ENCODE peak calls at places on chromosomes 7 and 10, in nine cellular contexts. B is lung; M is transverse colon; K is IMR-90; G is endodermal cell; U is CD4-positive, CD25-positive, alpha-beta regulatory T cell; V is left ventricle myocardium inferior; D is heart left ventricle; X is spleen. S is an unnamed sample.

GRCh38 chr7:47576031-47576908 is 5.6 kb downstream of the TNS3 start:
- DNase-seq in B (peak; percentile 76), M (peak; percentile 78), K (peak; percentile 68), G (peak; percentile 72), U (no peak), V (peak; percentile 78), D (peak; percentile 73), X (no peak), S (no peak)

GRCh38 chr7:152761116-152761748 is 1.7 kb downstream of the ACTR3B start:
- DNase-seq in B (no peak), M (no peak), K (peak; percentile 73), G (peak; percentile 28), U (no peak), V (no peak), D (no peak), X (no peak), S (no peak)

GRCh38 chr7:107998150-107998549 is 4.8 kb downstream of the LAMB1 start:
- DNase-seq in B (no peak), M (no peak), K (no peak), G (no peak), U (no peak), V (no peak), D (no peak), X (no peak), S (no peak)

GRCh38 chr7:71566991-71567390 is 435.0 kb downstream of the GALNT17 start:
- DNase-seq in B (no peak), M (no peak), K (no peak), G (peak; percentile 26), U (no peak), V (no peak), D (no peak), X (no peak), S (no peak)

GRCh38 chr10:47248436-47249090 is 51.4 kb upstream of the GDF10 start:
- DNase-seq in B (no peak), M (no peak), K (no peak), G (peak; percentile 16), U (no peak), V (no peak), D (no peak), X (no peak), S (no peak)

GRCh38 chr7:30971840-30972563 is 8.2 kb downstream of the GHRHR start:
- DNase-seq in B (peak; percentile 18), M (no peak), K (no peak), G (no peak), U (no peak), V (no peak), D (no peak), X (no peak), S (no peak)

GRCh38 chr10:89431977-89432376 is 17.6 kb downstream of the IFIT5 start:
- DNase-seq in B (no peak), M (no peak), K (peak; percentile 66), G (no peak), U (no peak), V (no peak), D (no peak), X (no peak), S (no peak)

GRCh38 chr7:40882071-40882658 is 747.4 kb downstream of the SUGCT start:
- DNase-seq in B (no peak), M (no peak), K (no peak), G (no peak), U (no peak), V (no peak), D (no peak), X (no peak), S (no peak)

GRCh38 chr10:61970182-61971015 is 68.9 kb downstream of the ARID5B start:
- DNase-seq in B (no peak), M (no peak), K (no peak), G (no peak), U (no peak), V (no peak), D (no peak), X (no peak), S (peak; percentile 16)

GRCh38 chr7:64872809-64873500 is 30.1 kb upstream of the ZNF273 start:
- DNase-seq in B (peak; percentile 26), M (no peak), K (no peak), G (no peak), U (no peak), V (no peak), D (no peak), X (no peak), S (no peak)

GRCh38 chr10:28845009-28845682 is 167.8 kb downstream of the BAMBI start:
- DNase-seq in B (no peak), M (no peak), K (peak; percentile 85), G (peak; percentile 30), U (no peak), V (no peak), D (no peak), X (no peak), S (no peak)

GRCh38 chr10:15300697-15301096 is 70.4 kb downstream of the FAM171A1 start:
- DNase-seq in B (no peak), M (no peak), K (no peak), G (no peak), U (no peak), V (no peak), D (peak; percentile 33), X (no peak), S (no peak)

GRCh38 chr10:33498354-33498753 is 163.9 kb upstream of the NRP1 start:
- DNase-seq in B (no peak), M (no peak), K (no peak), G (no peak), U (no peak), V (no peak), D (no peak), X (no peak), S (no peak)

GRCh38 chr10:103457176-103457712 is 1.5 kb downstream of the CALHM1 start:
- DNase-seq in B (no peak), M (no peak), K (no peak), G (no peak), U (no peak), V (no peak), D (no peak), X (no peak), S (no peak)

GRCh38 chr10:77165445-77166316 is 471.9 kb downstream of the KCNMA1 start:
- DNase-seq in B (peak; percentile 42), M (peak; percentile 62), K (peak; percentile 71), G (peak; percentile 87), U (no peak), V (no peak), D (peak; percentile 21), X (no peak), S (peak; percentile 39)

GRCh38 chr10:77162697-77163096 is 474.9 kb downstream of the KCNMA1 start:
- DNase-seq in B (no peak), M (no peak), K (peak; percentile 89), G (no peak), U (no peak), V (no peak), D (no peak), X (no peak), S (no peak)

GRCh38 chr10:77164616-77165311 is 472.8 kb downstream of the KCNMA1 start:
- DNase-seq in B (no peak), M (no peak), K (peak; percentile 73), G (no peak), U (no peak), V (no peak), D (no peak), X (no peak), S (no peak)

GRCh38 chr10:77160679-77161078 is 476.9 kb downstream of the KCNMA1 start:
- DNase-seq in B (no peak), M (no peak), K (peak; percentile 97), G (no peak), U (no peak), V (no peak), D (no peak), X (no peak), S (peak; percentile 47)

DNA sequence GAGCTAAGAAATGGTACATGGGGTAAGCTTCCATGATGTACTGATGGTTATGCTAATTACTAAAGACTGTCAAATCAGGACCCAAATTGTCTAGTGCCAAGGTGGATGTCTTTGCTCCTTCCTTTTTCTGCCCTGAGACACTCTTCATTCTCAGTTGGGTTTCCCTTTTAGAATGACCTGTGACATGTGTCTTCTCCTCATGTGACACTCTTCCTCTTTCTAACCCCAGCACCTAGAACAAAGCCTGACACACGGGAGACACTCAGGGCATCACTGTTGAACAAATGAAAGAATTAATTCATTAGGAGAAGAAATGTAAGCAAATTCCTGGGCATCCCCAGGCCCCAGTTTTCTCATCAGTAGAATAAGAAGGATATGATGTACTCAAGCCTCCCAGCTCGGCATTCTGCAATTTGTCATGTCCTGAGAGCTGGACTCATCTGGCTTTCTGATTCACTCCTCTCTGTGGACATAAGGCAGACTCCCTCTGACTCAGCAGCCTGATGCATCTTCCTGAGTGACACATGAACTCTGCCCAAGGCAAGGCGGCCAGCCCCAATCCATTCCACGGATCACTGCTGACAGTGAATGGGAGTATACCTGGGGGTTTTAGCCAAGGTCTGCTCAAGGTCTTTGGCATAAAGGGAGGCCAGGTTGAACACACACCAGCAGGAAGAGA is 473.8 kb downstream of the KCNMA1 start:
- DNase-seq in B (no peak), M (peak; percentile 60), K (peak; percentile 99), G (no peak), U (no peak), V (no peak), D (no peak), X (no peak), S (peak; percentile 92)
- H3K4me3 ChIP-seq in B (no peak overlapping the region), M (no peak overlapping the region), K (no peak overlapping the region), G (no peak overlapping the region), U (no peak overlapping the region), V (no peak overlapping the region), D (no peak overlapping the region), X (no peak overlapping the region), S (no peak overlapping the region)

DNA sequence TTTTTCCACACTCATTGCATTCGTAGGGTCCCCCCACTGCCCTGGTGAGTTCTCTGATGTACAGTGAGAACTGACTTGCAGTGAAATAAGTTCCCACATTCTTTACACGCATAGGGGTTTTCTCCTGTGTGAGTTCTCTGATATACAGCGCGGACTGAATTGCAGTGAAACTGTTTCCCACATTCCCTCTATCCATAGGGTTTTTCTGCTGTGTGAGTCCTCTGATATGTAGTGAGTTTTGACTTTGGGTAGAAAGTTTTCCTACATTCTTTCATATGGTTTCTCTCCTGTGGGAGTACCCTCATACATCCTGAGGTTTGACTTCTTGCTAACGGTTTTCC is 147.0 kb downstream of the GLRX3 start:
- DNase-seq in B (no peak), M (no peak), K (no peak), G (no peak), U (no peak), V (no peak), D (no peak), X (no peak), S (no peak)
- H3K9me3 ChIP-seq in B (peaks cover 41% of the 10 kb centered on the region), M (peaks cover 49% of the 10 kb centered on the region), K (peaks cover 47% of the 10 kb centered on the region), G (peaks cover 87% of the 10 kb centered on the region), U (peaks cover 93% of the 10 kb centered on the region), V (peaks cover 100% of the 10 kb centered on the region), D (peaks cover 83% of the 10 kb centered on the region), X (peaks cover 100% of the 10 kb centered on the region), S (peaks cover 22% of the 10 kb centered on the region)

GRCh38 chr10:35972275-35972674 is 330.2 kb upstream of the FZD8 start:
- DNase-seq in B (no peak), M (no peak), K (no peak), G (no peak), U (no peak), V (no peak), D (no peak), X (no peak), S (no peak)
- H3K27me3 ChIP-seq in B (no peaks in the 10 kb centered on the region), M (no peaks in the 10 kb centered on the region), K (peaks cover 12% of the 10 kb centered on the region), G (peaks cover 4% of the 10 kb centered on the region), U (no peaks in the 10 kb centered on the region), V (no peaks in the 10 kb centered on the region), D (no peaks in the 10 kb centered on the region), X (no peaks in the 10 kb centered on the region), S (no peaks in the 10 kb centered on the region)

DNA sequence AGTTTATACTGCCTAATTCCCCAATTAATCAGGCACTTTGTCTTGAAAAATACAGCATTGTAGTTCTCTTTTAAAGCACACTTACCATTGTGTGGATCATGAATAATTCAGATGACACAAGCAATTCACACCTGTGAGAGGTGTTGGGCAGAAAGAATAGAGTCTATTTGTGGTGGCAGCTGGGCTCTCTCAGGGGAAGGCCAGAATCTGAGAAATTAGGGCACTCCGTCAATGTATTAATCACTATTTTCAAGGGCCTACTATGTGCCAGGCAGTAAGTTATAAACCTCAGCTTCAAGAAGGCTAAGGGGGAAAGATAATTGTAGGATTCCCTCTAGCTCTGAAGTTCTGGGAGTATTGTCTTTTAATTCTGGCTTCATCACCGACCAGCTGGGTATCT is 2.4 kb downstream of the CHN2 start:
- DNase-seq in B (no peak), M (no peak), K (no peak), G (no peak), U (no peak), V (no peak), D (no peak), X (no peak), S (no peak)
- H3K4me3 ChIP-seq in B (no peak overlapping the region), M (no peak overlapping the region), K (no peak overlapping the region), G (peak overlapping the region; percentile 59), U (no peak overlapping the region), V (no peak overlapping the region), D (no peak overlapping the region), X (no peak overlapping the region), S (no peak overlapping the region)

S was measured in MG63.